ENCODE peak calls at places on chromosome 11, in eight cellular contexts. T is NCI-H1694; N is Right ventricle myocardium superior; M is NCI-H1092 treated with DMSO at 0.1 percent for 48 hours; I is HFFc6; W is CD4-positive, alpha-beta T cell; O is HCT116; P is A549. R is an unnamed sample.

GRCh38 chr11:73164803-73165542 is 22.9 kb upstream of the FCHSD2 start:
- DNase-seq in T (no peak), N (no peak), M (no peak), I (no peak), W (no peak), O (no peak), P (no peak), R (no peak)

GRCh38 chr11:12449961-12450715 is 72.8 kb downstream of the PARVA start:
- DNase-seq in T (no peak), N (no peak), M (no peak), I (peak), W (no peak), O (peak), P (no peak), R (no peak)

GRCh38 chr11:75434051-75434450 is 1.0 kb upstream of the KLHL35 start:
- DNase-seq in T (no peak), N (no peak), M (no peak), I (no peak), W (no peak), O (no peak), P (no peak), R (no peak)

GRCh38 chr11:8870461-8871282 is 40.3 kb upstream of the AKIP1 start:
- DNase-seq in T (no peak), N (peak), M (peak), I (peak), W (no peak), O (peak), P (peak), R (no peak)

GRCh38 chr11:107472966-107473365 is 15.3 kb upstream of the CWF19L2 start:
- DNase-seq in T (no peak), N (no peak), M (no peak), I (no peak), W (no peak), O (no peak), P (no peak), R (no peak)

GRCh38 chr11:114147389-114148382 is 88.2 kb downstream of the ZBTB16 start:
- DNase-seq in T (no peak), N (no peak), M (no peak), I (no peak), W (no peak), O (no peak), P (no peak), R (no peak)

GRCh38 chr11:2689551-2690260 is 10.1 kb downstream of the KCNQ1OT1 start:
- DNase-seq in T (no peak), N (peak), M (no peak), I (no peak), W (no peak), O (no peak), P (no peak), R (no peak)

GRCh38 chr11:119525855-119526196 is 102.9 kb upstream of the THY1 start:
- DNase-seq in T (no peak), N (no peak), M (no peak), I (no peak), W (no peak), O (no peak), P (no peak), R (no peak)

GRCh38 chr11:2507945-2508749 is 63.3 kb downstream of the KCNQ1 start:
- DNase-seq in T (no peak), N (peak), M (no peak), I (no peak), W (no peak), O (no peak), P (no peak), R (no peak)

GRCh38 chr11:14242198-14242597 is 116.8 kb downstream of the RRAS2 start:
- DNase-seq in T (no peak), N (peak), M (no peak), I (no peak), W (no peak), O (no peak), P (no peak), R (no peak)

GRCh38 chr11:45141631-45142030 is 4.8 kb upstream of the PRDM11 start:
- DNase-seq in T (no peak), N (no peak), M (no peak), I (no peak), W (no peak), O (no peak), P (no peak), R (no peak)

GRCh38 chr11:28123151-28123571 is 15.0 kb downstream of the METTL15 start:
- DNase-seq in T (no peak), N (no peak), M (no peak), I (peak), W (no peak), O (no peak), P (no peak), R (no peak)

GRCh38 chr11:134040386-134041297 is 28.2 kb upstream of the JAM3 start:
- DNase-seq in T (no peak), N (no peak), M (no peak), I (no peak), W (no peak), O (no peak), P (no peak), R (peak)

GRCh38 chr11:69044111-69045013 is 4.4 kb upstream of the TPCN2 start:
- DNase-seq in T (peak), N (peak), M (peak), I (peak), W (no peak), O (peak), P (peak), R (peak)

GRCh38 chr11:88050247-88050646 is 125.0 kb downstream of the RAB38 start:
- DNase-seq in T (no peak), N (no peak), M (no peak), I (no peak), W (no peak), O (no peak), P (no peak), R (no peak)

GRCh38 chr11:38089728-38090127 is 1491.7 kb upstream of the RAG2 start:
- DNase-seq in T (no peak), N (no peak), M (no peak), I (no peak), W (no peak), O (no peak), P (no peak), R (no peak)

GRCh38 chr11:78818201-78818600 is 243.5 kb upstream of the NARS2 start:
- DNase-seq in T (no peak), N (no peak), M (no peak), I (no peak), W (no peak), O (no peak), P (no peak), R (no peak)

GRCh38 chr11:66729447-66729846 is 431 bp upstream of the SPTBN2 start:
- DNase-seq in T (no peak), N (no peak), M (no peak), I (no peak), W (no peak), O (no peak), P (no peak), R (no peak)

GRCh38 chr11:6249822-6250555 is 9.6 kb upstream of the CCKBR start:
- DNase-seq in T (no peak), N (peak), M (no peak), I (peak), W (no peak), O (peak), P (peak), R (no peak)

GRCh38 chr11:61814242-61814957 is 2.4 kb downstream of the FADS1 start:
- DNase-seq in T (no peak), N (no peak), M (no peak), I (no peak), W (no peak), O (peak), P (no peak), R (peak)

GRCh38 chr11:102367364-102367763 is 20.4 kb downstream of the BIRC2 start:
- DNase-seq in T (no peak), N (no peak), M (no peak), I (no peak), W (no peak), O (no peak), P (peak), R (no peak)

GRCh38 chr11:86671386-86672006 is 920 bp downstream of the ME3 start:
- DNase-seq in T (peak), N (peak), M (peak), I (no peak), W (peak), O (no peak), P (peak), R (peak)

GRCh38 chr11:95461858-95462257 is 230.9 kb upstream of the SESN3 start:
- DNase-seq in T (no peak), N (no peak), M (no peak), I (no peak), W (no peak), O (no peak), P (no peak), R (no peak)

GRCh38 chr11:20933086-20933485 is 263.7 kb downstream of the NELL1 start:
- DNase-seq in T (no peak), N (no peak), M (no peak), I (no peak), W (no peak), O (no peak), P (no peak), R (no peak)

GRCh38 chr11:24391165-24391564 is 105.7 kb upstream of the LUZP2 start:
- DNase-seq in T (no peak), N (no peak), M (no peak), I (no peak), W (no peak), O (no peak), P (no peak), R (no peak)

GRCh38 chr11:67640021-67640757 is 626 bp upstream of the TBX10 start:
- DNase-seq in T (peak), N (peak), M (peak), I (peak), W (peak), O (peak), P (peak), R (no peak)

GRCh38 chr11:3126207-3126865 is 38.8 kb downstream of the OSBPL5 start:
- DNase-seq in T (no peak), N (peak), M (no peak), I (no peak), W (no peak), O (peak), P (no peak), R (no peak)

GRCh38 chr11:1763796-1764661 is at the start of gene CTSD:
- DNase-seq in T (no peak), N (peak), M (peak), I (peak), W (peak), O (peak), P (peak), R (peak)